ENCODE peak calls at places on chromosomes 1 and 21, in seven cellular contexts. One of them, this sample, is unnamed.

GRCh38 chr1:246144931-246145330 is 362.1 kb downstream of the SMYD3 start:
- DNase-seq in caudate nucleus: no peak
- DNase-seq in NCI-H146: no peak
- DNase-seq in coronary artery: no peak
- DNase-seq in germinal center: no peak
- DNase-seq in Daoy: no peak
- DNase-seq in uterus: no peak
- DNase-seq in this sample: no peak

GRCh38 chr1:178263341-178263740 is 169.4 kb downstream of the RASAL2 start:
- DNase-seq in NCI-H146: no peak
- DNase-seq in coronary artery: no peak
- DNase-seq in germinal center: no peak
- DNase-seq in caudate nucleus: no peak
- DNase-seq in uterus: no peak
- DNase-seq in Daoy: no peak
- DNase-seq in this sample: no peak

GRCh38 chr1:15141933-15142647 is 11.5 kb upstream of the TMEM51 start:
- DNase-seq in uterus: no peak
- DNase-seq in coronary artery: no peak
- DNase-seq in Daoy: peak; percentile 71
- DNase-seq in NCI-H146: no peak
- DNase-seq in caudate nucleus: no peak
- DNase-seq in germinal center: no peak
- DNase-seq in this sample: no peak

GRCh38 chr1:234915923-234916675 is 212.5 kb downstream of the TOMM20 start:
- DNase-seq in germinal center: no peak
- DNase-seq in NCI-H146: peak; percentile 7
- DNase-seq in coronary artery: no peak
- DNase-seq in caudate nucleus: no peak
- DNase-seq in uterus: peak; percentile 62
- DNase-seq in Daoy: no peak
- DNase-seq in this sample: peak; percentile 57

GRCh38 chr21:42663860-42664535 is 10.6 kb downstream of the PDE9A start:
- DNase-seq in caudate nucleus: peak; percentile 26
- DNase-seq in NCI-H146: no peak
- DNase-seq in uterus: no peak
- DNase-seq in coronary artery: no peak
- DNase-seq in germinal center: no peak
- DNase-seq in Daoy: no peak
- DNase-seq in this sample: no peak

GRCh38 chr21:38386967-38387366 is 111.3 kb downstream of the ERG start:
- DNase-seq in germinal center: no peak
- DNase-seq in caudate nucleus: no peak
- DNase-seq in coronary artery: no peak
- DNase-seq in Daoy: peak; percentile 63
- DNase-seq in uterus: no peak
- DNase-seq in NCI-H146: no peak
- DNase-seq in this sample: no peak

GRCh38 chr1:208174736-208175507 is 69.3 kb downstream of the PLXNA2 start:
- DNase-seq in NCI-H146: no peak
- DNase-seq in coronary artery: no peak
- DNase-seq in caudate nucleus: no peak
- DNase-seq in Daoy: peak; percentile 43
- DNase-seq in uterus: no peak
- DNase-seq in germinal center: no peak
- DNase-seq in this sample: no peak

GRCh38 chr1:22039594-22040347 is 12.7 kb upstream of the CDC42 start:
- DNase-seq in Daoy: peak; percentile 66
- DNase-seq in coronary artery: no peak
- DNase-seq in uterus: peak; percentile 43
- DNase-seq in NCI-H146: peak; percentile 58
- DNase-seq in caudate nucleus: peak; percentile 3
- DNase-seq in germinal center: peak; percentile 71
- DNase-seq in this sample: peak; percentile 92

GRCh38 chr1:66831529-66832239 is 30.6 kb upstream of the INSL5 start:
- DNase-seq in coronary artery: no peak
- DNase-seq in NCI-H146: no peak
- DNase-seq in caudate nucleus: no peak
- DNase-seq in uterus: no peak
- DNase-seq in germinal center: no peak
- DNase-seq in Daoy: no peak
- DNase-seq in this sample: no peak

GRCh38 chr1:10901894-10902805 is 105.7 kb upstream of the CASZ1 start:
- DNase-seq in germinal center: no peak
- DNase-seq in NCI-H146: no peak
- DNase-seq in caudate nucleus: no peak
- DNase-seq in Daoy: no peak
- DNase-seq in coronary artery: no peak
- DNase-seq in uterus: no peak
- DNase-seq in this sample: no peak

GRCh38 chr21:36701912-36702621 is 3.2 kb downstream of the SIM2 start:
- DNase-seq in coronary artery: no peak
- DNase-seq in caudate nucleus: no peak
- DNase-seq in germinal center: no peak
- DNase-seq in NCI-H146: no peak
- DNase-seq in Daoy: peak; percentile 71
- DNase-seq in uterus: no peak
- DNase-seq in this sample: no peak

GRCh38 chr1:61337981-61338848 is 255.9 kb downstream of the NFIA start:
- DNase-seq in coronary artery: peak; percentile 91
- DNase-seq in caudate nucleus: peak; percentile 76
- DNase-seq in uterus: peak; percentile 59
- DNase-seq in NCI-H146: peak; percentile 4
- DNase-seq in germinal center: no peak
- DNase-seq in Daoy: peak; percentile 95
- DNase-seq in this sample: no peak

GRCh38 chr21:44420416-44421205 is 34.7 kb upstream of the LRRC3 start:
- DNase-seq in Daoy: no peak
- DNase-seq in NCI-H146: no peak
- DNase-seq in uterus: no peak
- DNase-seq in coronary artery: peak; percentile 41
- DNase-seq in caudate nucleus: no peak
- DNase-seq in germinal center: no peak
- DNase-seq in this sample: no peak

GRCh38 chr1:24934300-24935195 is 4.5 kb upstream of the RUNX3 start:
- DNase-seq in NCI-H146: no peak
- DNase-seq in Daoy: no peak
- DNase-seq in uterus: no peak
- DNase-seq in coronary artery: no peak
- DNase-seq in germinal center: no peak
- DNase-seq in caudate nucleus: no peak
- DNase-seq in this sample: peak; percentile 22

GRCh38 chr21:32482565-32483292 is 70.2 kb downstream of the EVA1C start:
- DNase-seq in coronary artery: no peak
- DNase-seq in caudate nucleus: no peak
- DNase-seq in Daoy: no peak
- DNase-seq in NCI-H146: no peak
- DNase-seq in germinal center: no peak
- DNase-seq in uterus: no peak
- DNase-seq in this sample: no peak

GRCh38 chr1:197265168-197265567 is 2.9 kb upstream of the CRB1 start:
- DNase-seq in Daoy: no peak
- DNase-seq in NCI-H146: no peak
- DNase-seq in uterus: no peak
- DNase-seq in germinal center: no peak
- DNase-seq in coronary artery: no peak
- DNase-seq in caudate nucleus: no peak
- DNase-seq in this sample: no peak

GRCh38 chr1:116504308-116505156 is 66.3 kb downstream of the CD58 start:
- DNase-seq in coronary artery: no peak
- DNase-seq in NCI-H146: no peak
- DNase-seq in caudate nucleus: peak; percentile 18
- DNase-seq in Daoy: peak; percentile 85
- DNase-seq in uterus: no peak
- DNase-seq in germinal center: peak; percentile 30
- DNase-seq in this sample: peak; percentile 9

GRCh38 chr1:82586473-82586872 is 785.7 kb downstream of the ADGRL2 start:
- DNase-seq in Daoy: no peak
- DNase-seq in germinal center: no peak
- DNase-seq in coronary artery: no peak
- DNase-seq in uterus: no peak
- DNase-seq in NCI-H146: no peak
- DNase-seq in caudate nucleus: no peak
- DNase-seq in this sample: no peak

GRCh38 chr1:109864063-109864822 is 46.4 kb upstream of the CSF1 start:
- DNase-seq in caudate nucleus: no peak
- DNase-seq in Daoy: no peak
- DNase-seq in coronary artery: no peak
- DNase-seq in germinal center: no peak
- DNase-seq in uterus: no peak
- DNase-seq in NCI-H146: no peak
- DNase-seq in this sample: no peak

GRCh38 chr1:157993179-157994080 is at the start of gene KIRREL1:
- DNase-seq in coronary artery: peak; percentile 90
- DNase-seq in germinal center: peak; percentile 35
- DNase-seq in caudate nucleus: no peak
- DNase-seq in uterus: peak; percentile 77
- DNase-seq in NCI-H146: no peak
- DNase-seq in Daoy: peak; percentile 84
- DNase-seq in this sample: no peak

GRCh38 chr1:38940339-38941047 is 1.1 kb downstream of the RHBDL2 start:
- DNase-seq in caudate nucleus: no peak
- DNase-seq in coronary artery: no peak
- DNase-seq in germinal center: no peak
- DNase-seq in NCI-H146: no peak
- DNase-seq in uterus: no peak
- DNase-seq in Daoy: no peak
- DNase-seq in this sample: no peak

GRCh38 chr1:192167941-192168685 is 9.9 kb downstream of the RGS18 start:
- DNase-seq in NCI-H146: no peak
- DNase-seq in germinal center: no peak
- DNase-seq in Daoy: no peak
- DNase-seq in coronary artery: no peak
- DNase-seq in caudate nucleus: no peak
- DNase-seq in uterus: no peak
- DNase-seq in this sample: no peak

GRCh38 chr1:205928256-205928655 is 15.0 kb downstream of the SLC26A9 start:
- DNase-seq in caudate nucleus: peak; percentile 85
- DNase-seq in Daoy: no peak
- DNase-seq in germinal center: no peak
- DNase-seq in uterus: no peak
- DNase-seq in coronary artery: no peak
- DNase-seq in NCI-H146: no peak
- DNase-seq in this sample: no peak

GRCh38 chr1:37854406-37854805 is 5.0 kb downstream of the MTF1 start:
- DNase-seq in caudate nucleus: no peak
- DNase-seq in germinal center: no peak
- DNase-seq in Daoy: no peak
- DNase-seq in NCI-H146: no peak
- DNase-seq in uterus: no peak
- DNase-seq in coronary artery: no peak
- DNase-seq in this sample: no peak

GRCh38 chr1:202805886-202806511 is 2.2 kb downstream of the KDM5B start:
- DNase-seq in Daoy: no peak
- DNase-seq in germinal center: peak; percentile 14
- DNase-seq in uterus: no peak
- DNase-seq in caudate nucleus: no peak
- DNase-seq in NCI-H146: no peak
- DNase-seq in coronary artery: no peak
- DNase-seq in this sample: no peak

GRCh38 chr21:44890338-44890931 is 16.9 kb upstream of the PTTG1IP start:
- DNase-seq in Daoy: no peak
- DNase-seq in caudate nucleus: no peak
- DNase-seq in germinal center: no peak
- DNase-seq in NCI-H146: no peak
- DNase-seq in coronary artery: no peak
- DNase-seq in uterus: no peak
- DNase-seq in this sample: no peak

GRCh38 chr1:215911406-215911968 is 344.4 kb downstream of the KCTD3 start:
- DNase-seq in NCI-H146: no peak
- DNase-seq in germinal center: no peak
- DNase-seq in uterus: no peak
- DNase-seq in caudate nucleus: no peak
- DNase-seq in Daoy: no peak
- DNase-seq in coronary artery: no peak
- DNase-seq in this sample: no peak

GRCh38 chr1:173477286-173478098 is at the start of gene PRDX6:
- DNase-seq in Daoy: no peak
- DNase-seq in germinal center: peak; percentile 58
- DNase-seq in caudate nucleus: peak; percentile 42
- DNase-seq in NCI-H146: peak; percentile 93
- DNase-seq in uterus: peak; percentile 90
- DNase-seq in coronary artery: peak; percentile 94
- DNase-seq in this sample: peak; percentile 92

GRCh38 chr1:1360511-1361169 is 2.3 kb upstream of the MXRA8 start:
- DNase-seq in germinal center: no peak
- DNase-seq in coronary artery: peak; percentile 90
- DNase-seq in uterus: peak; percentile 82
- DNase-seq in Daoy: peak; percentile 94
- DNase-seq in caudate nucleus: no peak
- DNase-seq in NCI-H146: no peak
- DNase-seq in this sample: no peak

GRCh38 chr1:158506369-158506987 is 34.5 kb downstream of the OR10R2 start:
- DNase-seq in caudate nucleus: no peak
- DNase-seq in Daoy: peak; percentile 42
- DNase-seq in germinal center: peak; percentile 11
- DNase-seq in uterus: no peak
- DNase-seq in coronary artery: no peak
- DNase-seq in NCI-H146: no peak
- DNase-seq in this sample: peak; percentile 56

GRCh38 chr1:200437556-200438203 is 27.8 kb upstream of the ZNF281 start:
- DNase-seq in Daoy: no peak
- DNase-seq in caudate nucleus: no peak
- DNase-seq in coronary artery: no peak
- DNase-seq in germinal center: no peak
- DNase-seq in uterus: no peak
- DNase-seq in NCI-H146: no peak
- DNase-seq in this sample: peak; percentile 4

GRCh38 chr1:91804546-91805023 is 81.4 kb downstream of the TGFBR3 start:
- DNase-seq in NCI-H146: no peak
- DNase-seq in germinal center: no peak
- DNase-seq in uterus: no peak
- DNase-seq in coronary artery: no peak
- DNase-seq in caudate nucleus: no peak
- DNase-seq in Daoy: peak; percentile 98
- DNase-seq in this sample: no peak

This sample was measured in OCI-LY7.